ENCODE peak calls at places on chromosomes 16 and 17, in nine cellular contexts. N is psoas muscle; W is activated CD4-positive, alpha-beta T cell treated with anti-CD3 and anti-CD28 coated beads, Interleukin-2, amount 10 ng/mL, durations not matched to agents 7 days and 5 days; T is nucleus accumbens; E is CD8-positive, alpha-beta T cell; Y is iris pigment epithelial cell; S is NCI-H526 treated with DMSO at 0.1 percent for 48 hours; C is pancreas; B is NCI-H345. H is an unnamed sample.

GRCh38 chr17:60840456-60840855 is 162.8 kb downstream of the BCAS3 start:
- DNase-seq in N (no peak), W (no peak), T (no peak), E (no peak), Y (peak; percentile 7), S (no peak), C (no peak), B (no peak), H (no peak)

GRCh38 chr16:4176794-4177438 is 60.7 kb upstream of the ADCY9 start:
- DNase-seq in N (no peak), W (no peak), T (peak; percentile 30), E (no peak), Y (peak; percentile 73), S (no peak), C (no peak), B (peak; percentile 55), H (no peak)

GRCh38 chr17:27242951-27243350 is 51.0 kb upstream of the WSB1 start:
- DNase-seq in N (no peak), W (no peak), T (no peak), E (no peak), Y (no peak), S (no peak), C (no peak), B (no peak), H (no peak)

GRCh38 chr16:70741779-70742125 is 55.9 kb upstream of the MTSS2 start:
- DNase-seq in N (no peak), W (no peak), T (no peak), E (no peak), Y (no peak), S (no peak), C (no peak), B (no peak), H (no peak)

GRCh38 chr17:73695035-73695738 is 50.9 kb upstream of the SDK2 start:
- DNase-seq in N (no peak), W (no peak), T (no peak), E (no peak), Y (no peak), S (no peak), C (no peak), B (peak; percentile 68), H (no peak)

GRCh38 chr17:83012161-83012800 is 67.1 kb upstream of the METRNL start:
- DNase-seq in N (no peak), W (no peak), T (no peak), E (no peak), Y (no peak), S (no peak), C (no peak), B (no peak), H (no peak)

GRCh38 chr17:78342438-78343098 is 17.3 kb downstream of the SOCS3 start:
- DNase-seq in N (peak; percentile 85), W (no peak), T (peak; percentile 68), E (no peak), Y (peak; percentile 87), S (no peak), C (no peak), B (no peak), H (no peak)

GRCh38 chr16:81938331-81939163 is 72.7 kb downstream of the SDR42E1 start:
- DNase-seq in N (no peak), W (no peak), T (no peak), E (no peak), Y (no peak), S (no peak), C (no peak), B (no peak), H (no peak)

GRCh38 chr17:81461607-81462500 is 50.7 kb downstream of the ACTG1 start:
- DNase-seq in N (no peak), W (no peak), T (no peak), E (no peak), Y (no peak), S (no peak), C (no peak), B (no peak), H (no peak)

GRCh38 chr16:84618428-84619102 is 687 bp upstream of the COTL1 start:
- DNase-seq in N (no peak), W (no peak), T (no peak), E (no peak), Y (peak; percentile 93), S (no peak), C (peak; percentile 38), B (no peak), H (peak; percentile 72)

GRCh38 chr16:79069118-79069517 is 531.4 kb downstream of the MAF start:
- DNase-seq in N (no peak), W (no peak), T (no peak), E (no peak), Y (no peak), S (no peak), C (no peak), B (no peak), H (no peak)

GRCh38 chr17:1412185-1413110 is 12.4 kb upstream of the YWHAE start:
- DNase-seq in N (peak; percentile 48), W (no peak), T (no peak), E (no peak), Y (peak; percentile 33), S (no peak), C (peak; percentile 66), B (no peak), H (no peak)

H was measured in T47D.